ENCODE peak calls at places on chromosome 22, in seven cellular contexts. X is IMR-90, H is mesendoderm, F is trophoblast cell, E is H1, Y is neuronal stem cell, L is H9. P is an unnamed sample.

GRCh38 chr22:31899661-31900060 is 44.7 kb upstream of the YWHAH start:
- DNase-seq in X (no peak), H (no peak), F (no peak), E (no peak), Y (no peak), L (no peak), P (no peak)

GRCh38 chr22:25027052-25027525 is 74.6 kb downstream of the KIAA1671 start:
- DNase-seq in X (no peak), H (no peak), F (no peak), E (no peak), Y (no peak), L (no peak), P (no peak)

GRCh38 chr22:17083811-17084540 is 824 bp upstream of the IL17RA start:
- DNase-seq in X (no peak), H (no peak), F (no peak), E (no peak), Y (no peak), L (no peak), P (no peak)

GRCh38 chr22:42439821-42440674 is 7.8 kb upstream of the NFAM1 start:
- DNase-seq in X (peak; percentile 49), H (peak; percentile 36), F (peak; percentile 34), E (no peak), Y (no peak), L (no peak), P (peak; percentile 19)

GRCh38 chr22:39645532-39645931 is 75.0 kb downstream of the CACNA1I start:
- DNase-seq in X (no peak), H (no peak), F (no peak), E (no peak), Y (no peak), L (no peak), P (no peak)

GRCh38 chr22:41775976-41776375 is 24.5 kb upstream of the CCDC134 start:
- DNase-seq in X (no peak), H (no peak), F (no peak), E (no peak), Y (no peak), L (no peak), P (no peak)

GRCh38 chr22:39917776-39918493 is 17.1 kb downstream of the GRAP2 start:
- DNase-seq in X (no peak), H (no peak), F (no peak), E (no peak), Y (no peak), L (no peak), P (no peak)

GRCh38 chr22:45235851-45236342 is 4.8 kb downstream of the KIAA0930 start:
- DNase-seq in X (no peak), H (no peak), F (no peak), E (no peak), Y (no peak), L (no peak), P (no peak)

GRCh38 chr22:40679964-40680818 is 907 bp downstream of the MCHR1 start:
- DNase-seq in X (peak; percentile 31), H (peak; percentile 75), F (no peak), E (no peak), Y (no peak), L (no peak), P (peak; percentile 71)

GRCh38 chr22:39906207-39906606 is 5.3 kb downstream of the GRAP2 start:
- DNase-seq in X (no peak), H (no peak), F (no peak), E (no peak), Y (no peak), L (no peak), P (no peak)

GRCh38 chr22:42680648-42681047 is 31.5 kb upstream of the CYB5R3 start:
- DNase-seq in X (peak; percentile 98), H (peak; percentile 29), F (peak; percentile 97), E (no peak), Y (no peak), L (no peak), P (peak; percentile 97)

GRCh38 chr22:37158963-37159290 is 9.2 kb upstream of the IL2RB start:
- DNase-seq in X (no peak), H (no peak), F (no peak), E (no peak), Y (no peak), L (no peak), P (no peak)

GRCh38 chr22:41197808-41198585 is 7.1 kb upstream of the L3MBTL2 start:
- DNase-seq in X (no peak), H (peak; percentile 61), F (no peak), E (no peak), Y (no peak), L (no peak), P (peak; percentile 70)

GRCh38 chr22:32557424-32557823 is 82.8 kb downstream of the FBXO7 start:
- DNase-seq in X (no peak), H (no peak), F (no peak), E (no peak), Y (no peak), L (no peak), P (peak; percentile 84)

GRCh38 chr22:39405346-39406085 is 5.9 kb downstream of the TAB1 start:
- DNase-seq in X (peak; percentile 65), H (no peak), F (no peak), E (no peak), Y (no peak), L (no peak), P (no peak)

GRCh38 chr22:32876516-32876915 is 75.0 kb downstream of the TIMP3 start:
- DNase-seq in X (no peak), H (no peak), F (no peak), E (no peak), Y (no peak), L (no peak), P (no peak)

GRCh38 chr22:47290706-47291430 is 528.4 kb downstream of the TBC1D22A start:
- DNase-seq in X (no peak), H (no peak), F (no peak), E (no peak), Y (no peak), L (peak; percentile 9), P (no peak)

GRCh38 chr22:48227341-48228018 is 1465.0 kb downstream of the TBC1D22A start:
- DNase-seq in X (no peak), H (no peak), F (no peak), E (no peak), Y (no peak), L (no peak), P (no peak)

GRCh38 chr22:39520874-39521857 is 804 bp downstream of the ATF4 start:
- DNase-seq in X (peak; percentile 73), H (peak; percentile 86), F (peak; percentile 57), E (no peak), Y (no peak), L (no peak), P (peak; percentile 77)

GRCh38 chr22:32413715-32414114 is 1.7 kb upstream of the RTCB start:
- DNase-seq in X (peak; percentile 42), H (peak; percentile 34), F (no peak), E (no peak), Y (no peak), L (no peak), P (peak; percentile 47)

GRCh38 chr22:46390105-46390651 is 54.7 kb downstream of the TRMU start:
- DNase-seq in X (no peak), H (no peak), F (no peak), E (no peak), Y (no peak), L (no peak), P (no peak)

GRCh38 chr22:19207902-19208283 is 29.4 kb upstream of the SLC25A1 start:
- DNase-seq in X (no peak), H (no peak), F (no peak), E (no peak), Y (no peak), L (no peak), P (no peak)
- H2BK120ac ChIP-seq in X (no peak overlapping the region), H (no peak overlapping the region), F (no peak overlapping the region), E (no peak overlapping the region), Y (no peak overlapping the region), L (no peak overlapping the region), P (no peak overlapping the region)

DNA sequence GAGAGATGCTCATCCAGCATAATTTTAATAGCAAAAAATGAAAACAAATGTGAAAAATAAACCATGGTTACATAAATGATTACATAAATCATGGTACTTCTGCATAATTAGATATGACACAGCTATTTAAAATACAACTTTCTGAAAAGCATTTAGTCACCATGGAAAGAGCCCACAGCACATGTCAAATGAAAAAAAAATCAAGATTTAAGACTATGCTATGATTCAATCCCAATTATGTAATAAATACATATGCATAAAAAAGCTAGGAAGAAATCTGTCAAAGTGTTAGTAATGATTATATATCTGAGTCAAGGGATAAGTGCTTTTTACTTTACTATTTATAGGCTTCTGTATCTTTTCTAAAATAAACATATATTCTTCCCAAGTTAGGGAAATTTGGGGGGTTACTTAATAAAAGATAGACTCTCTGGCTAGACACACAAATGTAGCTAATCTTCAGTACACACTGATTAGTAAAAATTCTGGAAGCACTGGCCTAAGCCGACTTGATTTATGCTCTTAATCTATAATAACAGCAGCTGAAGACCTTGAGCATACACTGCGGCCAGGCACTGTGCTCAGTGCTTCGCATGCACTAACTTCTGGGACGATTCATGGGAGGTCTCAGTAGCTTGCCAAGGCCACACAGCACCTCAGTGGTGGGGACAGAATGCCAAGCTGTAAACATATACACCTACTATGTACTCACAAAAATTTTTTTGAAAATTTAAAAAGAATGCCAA is 19.6 kb downstream of the SERPIND1 start:
- DNase-seq in X (no peak), H (no peak), F (no peak), E (no peak), Y (no peak), L (no peak), P (no peak)
- H2BK120ac ChIP-seq in X (no peak overlapping the region), H (no peak overlapping the region), F (no peak overlapping the region), E (no peak overlapping the region), Y (no peak overlapping the region), L (no peak overlapping the region), P (no peak overlapping the region)

DNA sequence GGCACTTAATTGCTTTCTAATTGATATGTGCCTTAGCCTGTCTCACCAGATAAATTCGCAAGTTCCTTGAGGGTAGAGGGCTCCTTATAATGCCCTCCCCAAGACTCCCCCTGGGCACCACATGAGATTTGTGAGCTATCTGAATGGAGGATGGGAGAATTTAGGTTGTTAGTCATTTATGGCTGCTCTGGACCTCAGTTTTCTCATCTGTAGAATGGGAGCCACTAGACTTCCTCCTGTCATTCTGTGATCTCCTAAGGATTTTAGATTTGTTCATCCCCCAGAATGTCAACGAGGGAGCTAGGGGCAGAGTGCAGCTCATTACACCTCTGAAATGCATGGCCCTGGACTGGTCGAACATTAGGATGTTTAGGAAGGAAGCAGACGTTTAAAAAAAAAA is 294.6 kb downstream of the MIAT start:
- DNase-seq in X (no peak), H (no peak), F (no peak), E (no peak), Y (no peak), L (no peak), P (no peak)
- H2BK120ac ChIP-seq in X (no peak overlapping the region), H (no peak overlapping the region), F (no peak overlapping the region), E (no peak overlapping the region), Y (no peak overlapping the region), L (no peak overlapping the region), P (no peak overlapping the region)

GRCh38 chr22:29102300-29102699 is 29.5 kb downstream of the KREMEN1 start:
- DNase-seq in X (no peak), H (no peak), F (no peak), E (no peak), Y (no peak), L (no peak), P (no peak)

GRCh38 chr22:29108137-29108536 is 35.3 kb downstream of the KREMEN1 start:
- DNase-seq in X (peak; percentile 58), H (no peak), F (peak; percentile 84), E (no peak), Y (no peak), L (no peak), P (peak; percentile 83)

GRCh38 chr22:29109853-29110252 is 37.0 kb downstream of the KREMEN1 start:
- DNase-seq in X (peak; percentile 54), H (no peak), F (no peak), E (no peak), Y (no peak), L (no peak), P (peak; percentile 95)

GRCh38 chr22:29106839-29107238 is 34.0 kb downstream of the KREMEN1 start:
- DNase-seq in X (no peak), H (no peak), F (no peak), E (no peak), Y (no peak), L (no peak), P (no peak)

GRCh38 chr22:29105468-29105867 is 32.6 kb downstream of the KREMEN1 start:
- DNase-seq in X (peak; percentile 35), H (no peak), F (no peak), E (no peak), Y (no peak), L (no peak), P (no peak)
- H2BK120ac ChIP-seq in X (no peak overlapping the region), H (no peak overlapping the region), F (no peak overlapping the region), E (no peak overlapping the region), Y (no peak overlapping the region), L (no peak overlapping the region), P (no peak overlapping the region)

P was measured in mesenchymal stem cell.